ENCODE peak calls at places on chromosomes 3 and 15, in ten cellular contexts. One of them, this sample, is unnamed.

GRCh38 chr3:99866167-99866810 is 48.6 kb downstream of the CMSS1 start:
- DNase-seq in cardiac muscle cell: peak
- DNase-seq in astrocyte of the spinal cord: peak
- DNase-seq in lung: no peak
- DNase-seq in heart left ventricle: no peak
- DNase-seq in Panc1: no peak
- DNase-seq in D721Med: no peak
- DNase-seq in activated CD8-positive, alpha-beta T cell treated with anti-CD3 and anti-CD28 coated beads for 36 hours: no peak
- DNase-seq in breast epithelium: no peak
- DNase-seq in epithelial cell of esophagus: no peak
- DNase-seq in this sample: no peak

GRCh38 chr15:70100495-70101331 is 3.0 kb upstream of the TLE3 start:
- DNase-seq in cardiac muscle cell: peak
- DNase-seq in astrocyte of the spinal cord: peak
- DNase-seq in lung: peak
- DNase-seq in heart left ventricle: peak
- DNase-seq in Panc1: no peak
- DNase-seq in D721Med: no peak
- DNase-seq in activated CD8-positive, alpha-beta T cell treated with anti-CD3 and anti-CD28 coated beads for 36 hours: peak
- DNase-seq in breast epithelium: peak
- DNase-seq in epithelial cell of esophagus: peak
- DNase-seq in this sample: peak

GRCh38 chr3:4350789-4351163 is 47.6 kb downstream of the SETMAR start:
- DNase-seq in cardiac muscle cell: peak
- DNase-seq in astrocyte of the spinal cord: peak
- DNase-seq in lung: no peak
- DNase-seq in heart left ventricle: peak
- DNase-seq in Panc1: peak
- DNase-seq in D721Med: peak
- DNase-seq in activated CD8-positive, alpha-beta T cell treated with anti-CD3 and anti-CD28 coated beads for 36 hours: peak
- DNase-seq in breast epithelium: no peak
- DNase-seq in epithelial cell of esophagus: peak
- DNase-seq in this sample: peak

GRCh38 chr3:194610690-194611089 is 22.5 kb downstream of the TMEM44 start:
- DNase-seq in cardiac muscle cell: no peak
- DNase-seq in astrocyte of the spinal cord: no peak
- DNase-seq in lung: no peak
- DNase-seq in heart left ventricle: no peak
- DNase-seq in Panc1: no peak
- DNase-seq in D721Med: no peak
- DNase-seq in activated CD8-positive, alpha-beta T cell treated with anti-CD3 and anti-CD28 coated beads for 36 hours: no peak
- DNase-seq in breast epithelium: no peak
- DNase-seq in epithelial cell of esophagus: no peak
- DNase-seq in this sample: no peak

GRCh38 chr15:64780600-64781156 is 5.3 kb upstream of the RBPMS2 start:
- DNase-seq in cardiac muscle cell: no peak
- DNase-seq in astrocyte of the spinal cord: no peak
- DNase-seq in lung: no peak
- DNase-seq in heart left ventricle: no peak
- DNase-seq in Panc1: no peak
- DNase-seq in D721Med: no peak
- DNase-seq in activated CD8-positive, alpha-beta T cell treated with anti-CD3 and anti-CD28 coated beads for 36 hours: no peak
- DNase-seq in breast epithelium: no peak
- DNase-seq in epithelial cell of esophagus: no peak
- DNase-seq in this sample: no peak

GRCh38 chr3:114659109-114660081 is 365.6 kb downstream of the TIGIT start:
- DNase-seq in cardiac muscle cell: peak
- DNase-seq in astrocyte of the spinal cord: peak
- DNase-seq in lung: peak
- DNase-seq in heart left ventricle: peak
- DNase-seq in Panc1: no peak
- DNase-seq in D721Med: no peak
- DNase-seq in activated CD8-positive, alpha-beta T cell treated with anti-CD3 and anti-CD28 coated beads for 36 hours: no peak
- DNase-seq in breast epithelium: no peak
- DNase-seq in epithelial cell of esophagus: no peak
- DNase-seq in this sample: no peak

GRCh38 chr3:156227704-156228103 is 107.3 kb downstream of the KCNAB1 start:
- DNase-seq in cardiac muscle cell: no peak
- DNase-seq in astrocyte of the spinal cord: no peak
- DNase-seq in lung: no peak
- DNase-seq in heart left ventricle: no peak
- DNase-seq in Panc1: no peak
- DNase-seq in D721Med: no peak
- DNase-seq in activated CD8-positive, alpha-beta T cell treated with anti-CD3 and anti-CD28 coated beads for 36 hours: no peak
- DNase-seq in breast epithelium: no peak
- DNase-seq in epithelial cell of esophagus: no peak
- DNase-seq in this sample: no peak

GRCh38 chr3:164080208-164080607 is 998.1 kb downstream of the SI start:
- DNase-seq in cardiac muscle cell: no peak
- DNase-seq in astrocyte of the spinal cord: no peak
- DNase-seq in lung: no peak
- DNase-seq in heart left ventricle: no peak
- DNase-seq in Panc1: no peak
- DNase-seq in D721Med: no peak
- DNase-seq in activated CD8-positive, alpha-beta T cell treated with anti-CD3 and anti-CD28 coated beads for 36 hours: no peak
- DNase-seq in breast epithelium: no peak
- DNase-seq in epithelial cell of esophagus: no peak
- DNase-seq in this sample: no peak

GRCh38 chr3:133136114-133137041 is 98.2 kb downstream of the TMEM108 start:
- DNase-seq in cardiac muscle cell: no peak
- DNase-seq in astrocyte of the spinal cord: peak
- DNase-seq in lung: no peak
- DNase-seq in heart left ventricle: no peak
- DNase-seq in Panc1: no peak
- DNase-seq in D721Med: no peak
- DNase-seq in activated CD8-positive, alpha-beta T cell treated with anti-CD3 and anti-CD28 coated beads for 36 hours: no peak
- DNase-seq in breast epithelium: no peak
- DNase-seq in epithelial cell of esophagus: peak
- DNase-seq in this sample: no peak

GRCh38 chr3:53724566-53724965 is 121.7 kb downstream of the CHDH start:
- DNase-seq in cardiac muscle cell: no peak
- DNase-seq in astrocyte of the spinal cord: no peak
- DNase-seq in lung: no peak
- DNase-seq in heart left ventricle: no peak
- DNase-seq in Panc1: no peak
- DNase-seq in D721Med: no peak
- DNase-seq in activated CD8-positive, alpha-beta T cell treated with anti-CD3 and anti-CD28 coated beads for 36 hours: no peak
- DNase-seq in breast epithelium: no peak
- DNase-seq in epithelial cell of esophagus: no peak
- DNase-seq in this sample: no peak

GRCh38 chr3:126245811-126246727 is 65.7 kb upstream of the ALDH1L1 start:
- DNase-seq in cardiac muscle cell: peak
- DNase-seq in astrocyte of the spinal cord: peak
- DNase-seq in lung: peak
- DNase-seq in heart left ventricle: peak
- DNase-seq in Panc1: no peak
- DNase-seq in D721Med: no peak
- DNase-seq in activated CD8-positive, alpha-beta T cell treated with anti-CD3 and anti-CD28 coated beads for 36 hours: peak
- DNase-seq in breast epithelium: no peak
- DNase-seq in epithelial cell of esophagus: peak
- DNase-seq in this sample: no peak

GRCh38 chr3:24640330-24640877 is 145.8 kb upstream of the THRB start:
- DNase-seq in cardiac muscle cell: peak
- DNase-seq in astrocyte of the spinal cord: peak
- DNase-seq in lung: no peak
- DNase-seq in heart left ventricle: no peak
- DNase-seq in Panc1: no peak
- DNase-seq in D721Med: no peak
- DNase-seq in activated CD8-positive, alpha-beta T cell treated with anti-CD3 and anti-CD28 coated beads for 36 hours: no peak
- DNase-seq in breast epithelium: no peak
- DNase-seq in epithelial cell of esophagus: peak
- DNase-seq in this sample: peak

GRCh38 chr3:11157406-11157805 is 3.1 kb downstream of the HRH1 start:
- DNase-seq in cardiac muscle cell: no peak
- DNase-seq in astrocyte of the spinal cord: no peak
- DNase-seq in lung: no peak
- DNase-seq in heart left ventricle: no peak
- DNase-seq in Panc1: no peak
- DNase-seq in D721Med: no peak
- DNase-seq in activated CD8-positive, alpha-beta T cell treated with anti-CD3 and anti-CD28 coated beads for 36 hours: no peak
- DNase-seq in breast epithelium: no peak
- DNase-seq in epithelial cell of esophagus: no peak
- DNase-seq in this sample: no peak

GRCh38 chr3:11156026-11156410 is 1.7 kb downstream of the HRH1 start:
- DNase-seq in cardiac muscle cell: no peak
- DNase-seq in astrocyte of the spinal cord: no peak
- DNase-seq in lung: no peak
- DNase-seq in heart left ventricle: no peak
- DNase-seq in Panc1: no peak
- DNase-seq in D721Med: no peak
- DNase-seq in activated CD8-positive, alpha-beta T cell treated with anti-CD3 and anti-CD28 coated beads for 36 hours: no peak
- DNase-seq in breast epithelium: no peak
- DNase-seq in epithelial cell of esophagus: no peak
- DNase-seq in this sample: no peak

GRCh38 chr3:11155341-11156025 is 1.2 kb downstream of the HRH1 start:
- DNase-seq in cardiac muscle cell: peak
- DNase-seq in astrocyte of the spinal cord: peak
- DNase-seq in lung: peak
- DNase-seq in heart left ventricle: peak
- DNase-seq in Panc1: peak
- DNase-seq in D721Med: peak
- DNase-seq in activated CD8-positive, alpha-beta T cell treated with anti-CD3 and anti-CD28 coated beads for 36 hours: peak
- DNase-seq in breast epithelium: peak
- DNase-seq in epithelial cell of esophagus: peak
- DNase-seq in this sample: no peak

GRCh38 chr3:11154036-11154952 is at the start of gene HRH1:
- DNase-seq in cardiac muscle cell: peak
- DNase-seq in astrocyte of the spinal cord: peak
- DNase-seq in lung: no peak
- DNase-seq in heart left ventricle: peak
- DNase-seq in Panc1: no peak
- DNase-seq in D721Med: no peak
- DNase-seq in activated CD8-positive, alpha-beta T cell treated with anti-CD3 and anti-CD28 coated beads for 36 hours: peak
- DNase-seq in breast epithelium: no peak
- DNase-seq in epithelial cell of esophagus: peak
- DNase-seq in this sample: peak

GRCh38 chr3:11154953-11155325 is 646 bp downstream of the HRH1 start:
- DNase-seq in cardiac muscle cell: peak
- DNase-seq in astrocyte of the spinal cord: peak
- DNase-seq in lung: no peak
- DNase-seq in heart left ventricle: no peak
- DNase-seq in Panc1: no peak
- DNase-seq in D721Med: no peak
- DNase-seq in activated CD8-positive, alpha-beta T cell treated with anti-CD3 and anti-CD28 coated beads for 36 hours: no peak
- DNase-seq in breast epithelium: no peak
- DNase-seq in epithelial cell of esophagus: peak
- DNase-seq in this sample: no peak
- TF ChIP-seq CTCF in cardiac muscle cell: no peak
- TF ChIP-seq CTCF in astrocyte of the spinal cord: peak
- TF ChIP-seq CTCF in lung: no peak
- TF ChIP-seq CTCF in heart left ventricle: no peak
- TF ChIP-seq CTCF in Panc1: no peak
- TF ChIP-seq CTCF in D721Med: no peak
- TF ChIP-seq CTCF in activated CD8-positive, alpha-beta T cell treated with anti-CD3 and anti-CD28 coated beads for 36 hours: no peak
- TF ChIP-seq CTCF in breast epithelium: no peak
- TF ChIP-seq CTCF in epithelial cell of esophagus: no peak
- TF ChIP-seq CTCF in this sample: no peak

GRCh38 chr3:101813817-101814440 is 34.9 kb downstream of the NXPE3 start:
- DNase-seq in cardiac muscle cell: peak
- DNase-seq in astrocyte of the spinal cord: peak
- DNase-seq in lung: no peak
- DNase-seq in heart left ventricle: no peak
- DNase-seq in Panc1: no peak
- DNase-seq in D721Med: no peak
- DNase-seq in activated CD8-positive, alpha-beta T cell treated with anti-CD3 and anti-CD28 coated beads for 36 hours: no peak
- DNase-seq in breast epithelium: no peak
- DNase-seq in epithelial cell of esophagus: peak
- DNase-seq in this sample: no peak
- TF ChIP-seq CTCF in cardiac muscle cell: peak
- TF ChIP-seq CTCF in astrocyte of the spinal cord: peak
- TF ChIP-seq CTCF in lung: peak
- TF ChIP-seq CTCF in heart left ventricle: peak
- TF ChIP-seq CTCF in Panc1: peak
- TF ChIP-seq CTCF in D721Med: peak
- TF ChIP-seq CTCF in activated CD8-positive, alpha-beta T cell treated with anti-CD3 and anti-CD28 coated beads for 36 hours: peak
- TF ChIP-seq CTCF in breast epithelium: peak
- TF ChIP-seq CTCF in epithelial cell of esophagus: peak
- TF ChIP-seq CTCF in this sample: peak

GRCh38 chr15:43071451-43071850 is 34.4 kb downstream of the UBR1 start:
- DNase-seq in cardiac muscle cell: no peak
- DNase-seq in astrocyte of the spinal cord: no peak
- DNase-seq in lung: no peak
- DNase-seq in heart left ventricle: no peak
- DNase-seq in Panc1: no peak
- DNase-seq in D721Med: no peak
- DNase-seq in activated CD8-positive, alpha-beta T cell treated with anti-CD3 and anti-CD28 coated beads for 36 hours: no peak
- DNase-seq in breast epithelium: no peak
- DNase-seq in epithelial cell of esophagus: no peak
- DNase-seq in this sample: no peak

GRCh38 chr15:43067717-43068461 is 37.9 kb downstream of the UBR1 start:
- DNase-seq in cardiac muscle cell: peak
- DNase-seq in astrocyte of the spinal cord: peak
- DNase-seq in lung: no peak
- DNase-seq in heart left ventricle: no peak
- DNase-seq in Panc1: no peak
- DNase-seq in D721Med: no peak
- DNase-seq in activated CD8-positive, alpha-beta T cell treated with anti-CD3 and anti-CD28 coated beads for 36 hours: peak
- DNase-seq in breast epithelium: no peak
- DNase-seq in epithelial cell of esophagus: peak
- DNase-seq in this sample: no peak

GRCh38 chr15:43070249-43070648 is 35.6 kb downstream of the UBR1 start:
- DNase-seq in cardiac muscle cell: no peak
- DNase-seq in astrocyte of the spinal cord: no peak
- DNase-seq in lung: no peak
- DNase-seq in heart left ventricle: no peak
- DNase-seq in Panc1: no peak
- DNase-seq in D721Med: no peak
- DNase-seq in activated CD8-positive, alpha-beta T cell treated with anti-CD3 and anti-CD28 coated beads for 36 hours: no peak
- DNase-seq in breast epithelium: no peak
- DNase-seq in epithelial cell of esophagus: no peak
- DNase-seq in this sample: no peak

GRCh38 chr15:43070893-43071292 is 34.9 kb downstream of the UBR1 start:
- DNase-seq in cardiac muscle cell: no peak
- DNase-seq in astrocyte of the spinal cord: no peak
- DNase-seq in lung: no peak
- DNase-seq in heart left ventricle: no peak
- DNase-seq in Panc1: no peak
- DNase-seq in D721Med: no peak
- DNase-seq in activated CD8-positive, alpha-beta T cell treated with anti-CD3 and anti-CD28 coated beads for 36 hours: no peak
- DNase-seq in breast epithelium: no peak
- DNase-seq in epithelial cell of esophagus: no peak
- DNase-seq in this sample: no peak
- TF ChIP-seq CTCF in cardiac muscle cell: no peak
- TF ChIP-seq CTCF in astrocyte of the spinal cord: no peak
- TF ChIP-seq CTCF in lung: no peak
- TF ChIP-seq CTCF in heart left ventricle: no peak
- TF ChIP-seq CTCF in Panc1: no peak
- TF ChIP-seq CTCF in D721Med: no peak
- TF ChIP-seq CTCF in activated CD8-positive, alpha-beta T cell treated with anti-CD3 and anti-CD28 coated beads for 36 hours: no peak
- TF ChIP-seq CTCF in breast epithelium: no peak
- TF ChIP-seq CTCF in epithelial cell of esophagus: no peak
- TF ChIP-seq CTCF in this sample: no peak

DNA sequence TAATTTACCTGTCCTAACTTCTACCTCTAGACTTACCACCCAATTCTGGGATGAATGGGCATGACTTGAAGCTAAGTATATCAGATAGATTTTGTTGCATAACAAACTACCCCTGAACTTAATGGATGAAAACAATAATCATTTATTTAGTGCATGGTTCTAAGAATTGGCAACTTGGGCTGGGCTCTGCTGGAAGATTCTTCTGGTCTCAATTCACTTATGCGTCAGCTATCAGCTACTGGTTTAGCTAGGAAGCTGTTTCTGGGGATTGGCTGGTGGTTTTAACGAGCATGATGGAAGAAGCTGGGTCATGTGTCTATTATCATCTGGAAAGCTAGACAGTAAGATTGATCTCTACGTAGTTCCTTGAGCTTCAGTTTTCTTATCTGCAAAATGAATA is 77.3 kb upstream of the LMCD1 start:
- DNase-seq in cardiac muscle cell: no peak
- DNase-seq in astrocyte of the spinal cord: no peak
- DNase-seq in lung: no peak
- DNase-seq in heart left ventricle: no peak
- DNase-seq in Panc1: no peak
- DNase-seq in D721Med: no peak
- DNase-seq in activated CD8-positive, alpha-beta T cell treated with anti-CD3 and anti-CD28 coated beads for 36 hours: no peak
- DNase-seq in breast epithelium: no peak
- DNase-seq in epithelial cell of esophagus: no peak
- DNase-seq in this sample: no peak
- TF ChIP-seq CTCF in cardiac muscle cell: no peak
- TF ChIP-seq CTCF in astrocyte of the spinal cord: no peak
- TF ChIP-seq CTCF in lung: no peak
- TF ChIP-seq CTCF in heart left ventricle: no peak
- TF ChIP-seq CTCF in Panc1: no peak
- TF ChIP-seq CTCF in D721Med: no peak
- TF ChIP-seq CTCF in activated CD8-positive, alpha-beta T cell treated with anti-CD3 and anti-CD28 coated beads for 36 hours: no peak
- TF ChIP-seq CTCF in breast epithelium: no peak
- TF ChIP-seq CTCF in epithelial cell of esophagus: no peak
- TF ChIP-seq CTCF in this sample: no peak